ENCODE peak calls at places on chromosome 13, in five cellular contexts. One of them, this sample, is unnamed.

GRCh38 chr13:23969672-23970071 is 72.4 kb upstream of the C1QTNF9B start:
- DNase-seq in HT1080: no peak
- DNase-seq in tibial nerve: no peak
- DNase-seq in iPS-NIHi11: no peak
- DNase-seq in type B pancreatic cell: peak
- DNase-seq in this sample: no peak

GRCh38 chr13:78147905-78148304 is 229.3 kb upstream of the EDNRB start:
- DNase-seq in HT1080: peak
- DNase-seq in tibial nerve: no peak
- DNase-seq in iPS-NIHi11: no peak
- DNase-seq in type B pancreatic cell: no peak
- DNase-seq in this sample: no peak

GRCh38 chr13:41428155-41428554 is 29.2 kb upstream of the RGCC start:
- DNase-seq in HT1080: no peak
- DNase-seq in tibial nerve: no peak
- DNase-seq in iPS-NIHi11: peak
- DNase-seq in type B pancreatic cell: no peak
- DNase-seq in this sample: no peak

GRCh38 chr13:42420304-42420703 is 148.4 kb downstream of the AKAP11 start:
- DNase-seq in HT1080: no peak
- DNase-seq in tibial nerve: no peak
- DNase-seq in iPS-NIHi11: no peak
- DNase-seq in type B pancreatic cell: no peak
- DNase-seq in this sample: no peak

GRCh38 chr13:33265133-33265532 is 20.4 kb downstream of the STARD13 start:
- DNase-seq in HT1080: no peak
- DNase-seq in tibial nerve: no peak
- DNase-seq in iPS-NIHi11: no peak
- DNase-seq in type B pancreatic cell: no peak
- DNase-seq in this sample: no peak

GRCh38 chr13:101530293-101530692 is 77.8 kb downstream of the ITGBL1 start:
- DNase-seq in HT1080: no peak
- DNase-seq in tibial nerve: no peak
- DNase-seq in iPS-NIHi11: no peak
- DNase-seq in type B pancreatic cell: no peak
- DNase-seq in this sample: no peak

GRCh38 chr13:36549771-36550170 is 117.5 kb downstream of the CCNA1 start:
- DNase-seq in HT1080: no peak
- DNase-seq in tibial nerve: no peak
- DNase-seq in iPS-NIHi11: no peak
- DNase-seq in type B pancreatic cell: no peak
- DNase-seq in this sample: no peak

GRCh38 chr13:112714366-112714765 is 24.5 kb downstream of the ATP11A start:
- DNase-seq in HT1080: no peak
- DNase-seq in tibial nerve: no peak
- DNase-seq in iPS-NIHi11: no peak
- DNase-seq in type B pancreatic cell: no peak
- DNase-seq in this sample: no peak

GRCh38 chr13:84985860-84986259 is 813.4 kb downstream of the SLITRK6 start:
- DNase-seq in HT1080: no peak
- DNase-seq in tibial nerve: no peak
- DNase-seq in iPS-NIHi11: no peak
- DNase-seq in type B pancreatic cell: no peak
- DNase-seq in this sample: no peak

GRCh38 chr13:55106509-55106908 is 2034.2 kb upstream of the PRR20A start:
- DNase-seq in HT1080: no peak
- DNase-seq in tibial nerve: no peak
- DNase-seq in iPS-NIHi11: no peak
- DNase-seq in type B pancreatic cell: no peak
- DNase-seq in this sample: no peak

GRCh38 chr13:48155850-48156249 is 60.9 kb upstream of the MED4 start:
- DNase-seq in HT1080: peak
- DNase-seq in tibial nerve: no peak
- DNase-seq in iPS-NIHi11: no peak
- DNase-seq in type B pancreatic cell: no peak
- DNase-seq in this sample: no peak

GRCh38 chr13:73223372-73223781 is 164.6 kb downstream of the KLF5 start:
- DNase-seq in HT1080: no peak
- DNase-seq in tibial nerve: no peak
- DNase-seq in iPS-NIHi11: no peak
- DNase-seq in type B pancreatic cell: no peak
- DNase-seq in this sample: no peak

GRCh38 chr13:95463516-95463915 is 89.0 kb upstream of the CLDN10 start:
- DNase-seq in HT1080: no peak
- DNase-seq in tibial nerve: no peak
- DNase-seq in iPS-NIHi11: no peak
- DNase-seq in type B pancreatic cell: no peak
- DNase-seq in this sample: no peak

GRCh38 chr13:100611678-100612492 is 23.3 kb upstream of the GGACT start:
- DNase-seq in HT1080: no peak
- DNase-seq in tibial nerve: no peak
- DNase-seq in iPS-NIHi11: no peak
- DNase-seq in type B pancreatic cell: no peak
- DNase-seq in this sample: no peak

GRCh38 chr13:26867451-26868067 is 107.0 kb upstream of the GPR12 start:
- DNase-seq in HT1080: peak
- DNase-seq in tibial nerve: no peak
- DNase-seq in iPS-NIHi11: peak
- DNase-seq in type B pancreatic cell: no peak
- DNase-seq in this sample: no peak

GRCh38 chr13:43363156-43363918 is 340.0 kb downstream of the DNAJC15 start:
- DNase-seq in HT1080: no peak
- DNase-seq in tibial nerve: no peak
- DNase-seq in iPS-NIHi11: no peak
- DNase-seq in type B pancreatic cell: no peak
- DNase-seq in this sample: no peak